ENCODE peak calls at places on chromosomes 12 and 14, in ten cellular contexts. J is PC-3; O is IMR-90; P is CD8-positive, alpha-beta memory T cell; N is fibroblast of lung; F is body of pancreas; K is neural progenitor cell; V is neuronal stem cell; D is Karpas-422; H is thoracic aorta. M is an unnamed sample. For H3K9me3, the result is how much of the 10 kb centered on the place peaks cover.

GRCh38 chr12:121144416-121144914 is 11.8 kb downstream of the P2RX7 start:
- DNase-seq in J (peak), O (peak), P (no peak), N (peak), F (peak), K (no peak), V (no peak), D (peak), H (no peak), M (no peak)

GRCh38 chr14:76464856-76465255 is 88.9 kb downstream of the ESRRB start:
- DNase-seq in J (no peak), O (no peak), P (no peak), N (no peak), F (no peak), K (peak), V (no peak), D (no peak), H (no peak), M (peak)

GRCh38 chr14:69592923-69593677 is 18.3 kb upstream of the SUSD6 start:
- DNase-seq in J (no peak), O (peak), P (no peak), N (peak), F (no peak), K (peak), V (no peak), D (no peak), H (no peak), M (no peak)

GRCh38 chr14:59585891-59586554 is 9.4 kb upstream of the CCDC175 start:
- DNase-seq in J (peak), O (peak), P (no peak), N (peak), F (no peak), K (no peak), V (no peak), D (no peak), H (no peak), M (peak)

GRCh38 chr12:12474471-12474928 is 88.2 kb downstream of the DUSP16 start:
- DNase-seq in J (no peak), O (no peak), P (no peak), N (no peak), F (no peak), K (no peak), V (no peak), D (no peak), H (no peak), M (no peak)

GRCh38 chr12:40158592-40159111 is 52.8 kb upstream of the SLC2A13 start:
- DNase-seq in J (no peak), O (no peak), P (no peak), N (no peak), F (peak), K (no peak), V (no peak), D (no peak), H (no peak), M (no peak)

GRCh38 chr14:96176275-96176674 is 28.4 kb upstream of the BDKRB2 start:
- DNase-seq in J (no peak), O (peak), P (no peak), N (no peak), F (no peak), K (no peak), V (no peak), D (no peak), H (no peak), M (peak)

GRCh38 chr12:105671720-105672119 is 341.2 kb downstream of the C12orf75 start:
- DNase-seq in J (no peak), O (peak), P (no peak), N (peak), F (no peak), K (no peak), V (no peak), D (no peak), H (no peak), M (no peak)

GRCh38 chr14:61837336-61838229 is 75.4 kb downstream of the SNAPC1 start:
- DNase-seq in J (peak), O (peak), P (peak), N (peak), F (peak), K (peak), V (peak), D (peak), H (peak), M (peak)

GRCh38 chr12:74449872-74450271 is 87.8 kb upstream of the ATXN7L3B start:
- DNase-seq in J (peak), O (peak), P (no peak), N (peak), F (no peak), K (no peak), V (no peak), D (no peak), H (no peak), M (no peak)

GRCh38 chr14:73255693-73256225 is 18.5 kb downstream of the PAPLN start:
- DNase-seq in J (no peak), O (no peak), P (no peak), N (no peak), F (no peak), K (no peak), V (no peak), D (no peak), H (no peak), M (peak)

GRCh38 chr12:12333980-12334709 is 15.9 kb downstream of the MANSC1 start:
- DNase-seq in J (peak), O (peak), P (peak), N (peak), F (peak), K (peak), V (no peak), D (peak), H (no peak), M (peak)

GRCh38 chr12:29032431-29032830 is 116.6 kb upstream of the FAR2 start:
- DNase-seq in J (no peak), O (no peak), P (no peak), N (no peak), F (no peak), K (no peak), V (no peak), D (no peak), H (no peak), M (no peak)

GRCh38 chr14:75163677-75164076 is 12.7 kb downstream of the TMED10 start:
- DNase-seq in J (no peak), O (no peak), P (no peak), N (no peak), F (no peak), K (no peak), V (no peak), D (no peak), H (no peak), M (no peak)

GRCh38 chr12:95548056-95548538 is 3.2 kb downstream of the USP44 start:
- DNase-seq in J (no peak), O (no peak), P (peak), N (no peak), F (peak), K (peak), V (peak), D (no peak), H (no peak), M (peak)

GRCh38 chr14:83478741-83479140 is 1945.1 kb upstream of the SEL1L start:
- DNase-seq in J (no peak), O (peak), P (no peak), N (peak), F (no peak), K (no peak), V (no peak), D (no peak), H (no peak), M (no peak)

GRCh38 chr14:34465069-34465859 is 3.2 kb upstream of the SPTSSA start:
- DNase-seq in J (peak), O (peak), P (no peak), N (peak), F (no peak), K (peak), V (no peak), D (no peak), H (no peak), M (no peak)

GRCh38 chr12:122226366-122227222 is 742 bp upstream of the DIABLO start:
- DNase-seq in J (no peak), O (no peak), P (peak), N (no peak), F (no peak), K (no peak), V (no peak), D (no peak), H (no peak), M (no peak)
- H3K4me3 ChIP-seq in J (peak), O (peak), P (peak), N (peak), F (no peak), K (peak), V (peak), D (peak), H (peak), M (peak)

GRCh38 chr12:112191201-112191600 is 65.8 kb downstream of the TRAFD1 start:
- DNase-seq in J (no peak), O (no peak), P (no peak), N (no peak), F (no peak), K (no peak), V (no peak), D (no peak), H (no peak), M (no peak)
- H3K27ac ChIP-seq in J (no peak), O (peak), P (no peak), N (no peak), F (no peak), K (no peak), V (no peak), D (no peak), H (no peak), M (no peak)

GRCh38 chr12:32049956-32050355 is 56.7 kb upstream of the BICD1 start:
- DNase-seq in J (no peak), O (peak), P (no peak), N (no peak), F (no peak), K (no peak), V (no peak), D (no peak), H (no peak), M (no peak)

GRCh38 chr12:32043928-32044549 is 62.6 kb upstream of the BICD1 start:
- DNase-seq in J (no peak), O (no peak), P (no peak), N (no peak), F (no peak), K (no peak), V (no peak), D (no peak), H (no peak), M (no peak)

GRCh38 chr12:32047357-32047828 is 59.3 kb upstream of the BICD1 start:
- DNase-seq in J (no peak), O (no peak), P (no peak), N (no peak), F (no peak), K (no peak), V (no peak), D (no peak), H (no peak), M (no peak)

GRCh38 chr12:32048791-32049190 is 57.9 kb upstream of the BICD1 start:
- DNase-seq in J (no peak), O (no peak), P (no peak), N (no peak), F (no peak), K (no peak), V (no peak), D (no peak), H (no peak), M (no peak)

DNA sequence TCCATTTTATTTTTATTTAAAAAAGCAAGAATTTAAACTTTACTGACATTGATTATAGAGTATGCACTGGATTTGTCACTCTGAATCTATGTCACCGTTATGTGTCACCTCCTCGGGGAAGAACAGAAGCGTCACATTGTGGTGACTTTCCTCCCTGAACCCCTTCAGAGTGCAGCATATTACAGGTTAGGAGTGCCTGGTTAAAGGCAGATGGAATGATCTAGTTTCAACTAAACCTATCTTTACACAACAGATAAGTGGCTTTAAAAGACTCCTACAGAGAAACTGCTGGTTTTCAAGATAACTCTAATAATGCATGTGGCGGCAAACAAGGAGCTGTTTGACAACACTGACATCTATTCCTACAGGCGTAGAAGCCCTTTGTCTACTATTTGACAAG is 58.8 kb upstream of the BICD1 start:
- DNase-seq in J (no peak), O (no peak), P (no peak), N (no peak), F (no peak), K (no peak), V (no peak), D (no peak), H (no peak), M (no peak)
- H3K9me3 ChIP-seq in J (under half), O (under half), P (under half), N (under half), F (under half), K (under half), V (under half), D (under half), H (under half), M (under half)

DNA sequence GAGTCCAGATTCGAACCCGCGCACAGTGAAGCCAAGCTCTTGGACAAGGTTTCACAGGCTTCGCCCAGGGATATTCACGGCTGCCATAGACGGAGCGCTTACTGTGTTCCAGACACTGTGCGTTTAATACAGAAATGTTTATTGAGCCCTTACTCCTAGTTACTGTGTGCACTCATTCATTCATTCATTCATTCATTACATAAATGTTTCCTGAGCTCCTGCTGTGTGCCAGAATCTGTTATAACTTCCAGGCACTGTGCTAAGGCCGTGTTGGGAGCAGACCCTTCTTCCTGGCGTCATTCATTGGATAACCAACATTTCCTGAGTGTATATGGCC is 734 bp upstream of the MED13L start:
- DNase-seq in J (no peak), O (no peak), P (no peak), N (no peak), F (no peak), K (no peak), V (no peak), D (no peak), H (no peak), M (no peak)
- H3K4me3 ChIP-seq in J (peak), O (peak), P (peak), N (peak), F (no peak), K (peak), V (peak), D (peak), H (peak), M (peak)

GRCh38 chr12:54011665-54012532 is 3.1 kb downstream of the HOXC8 start:
- DNase-seq in J (no peak), O (no peak), P (no peak), N (no peak), F (no peak), K (no peak), V (no peak), D (no peak), H (no peak), M (no peak)

GRCh38 chr12:54010972-54011664 is 2.3 kb downstream of the HOXC8 start:
- DNase-seq in J (no peak), O (no peak), P (no peak), N (no peak), F (no peak), K (no peak), V (no peak), D (no peak), H (no peak), M (no peak)

GRCh38 chr12:54009171-54010052 is 627 bp downstream of the HOXC8 start:
- DNase-seq in J (peak), O (no peak), P (no peak), N (no peak), F (no peak), K (no peak), V (no peak), D (no peak), H (no peak), M (peak)

GRCh38 chr12:54008260-54008552 is 579 bp upstream of the HOXC8 start:
- DNase-seq in J (no peak), O (no peak), P (no peak), N (no peak), F (no peak), K (no peak), V (no peak), D (no peak), H (no peak), M (no peak)

DNA sequence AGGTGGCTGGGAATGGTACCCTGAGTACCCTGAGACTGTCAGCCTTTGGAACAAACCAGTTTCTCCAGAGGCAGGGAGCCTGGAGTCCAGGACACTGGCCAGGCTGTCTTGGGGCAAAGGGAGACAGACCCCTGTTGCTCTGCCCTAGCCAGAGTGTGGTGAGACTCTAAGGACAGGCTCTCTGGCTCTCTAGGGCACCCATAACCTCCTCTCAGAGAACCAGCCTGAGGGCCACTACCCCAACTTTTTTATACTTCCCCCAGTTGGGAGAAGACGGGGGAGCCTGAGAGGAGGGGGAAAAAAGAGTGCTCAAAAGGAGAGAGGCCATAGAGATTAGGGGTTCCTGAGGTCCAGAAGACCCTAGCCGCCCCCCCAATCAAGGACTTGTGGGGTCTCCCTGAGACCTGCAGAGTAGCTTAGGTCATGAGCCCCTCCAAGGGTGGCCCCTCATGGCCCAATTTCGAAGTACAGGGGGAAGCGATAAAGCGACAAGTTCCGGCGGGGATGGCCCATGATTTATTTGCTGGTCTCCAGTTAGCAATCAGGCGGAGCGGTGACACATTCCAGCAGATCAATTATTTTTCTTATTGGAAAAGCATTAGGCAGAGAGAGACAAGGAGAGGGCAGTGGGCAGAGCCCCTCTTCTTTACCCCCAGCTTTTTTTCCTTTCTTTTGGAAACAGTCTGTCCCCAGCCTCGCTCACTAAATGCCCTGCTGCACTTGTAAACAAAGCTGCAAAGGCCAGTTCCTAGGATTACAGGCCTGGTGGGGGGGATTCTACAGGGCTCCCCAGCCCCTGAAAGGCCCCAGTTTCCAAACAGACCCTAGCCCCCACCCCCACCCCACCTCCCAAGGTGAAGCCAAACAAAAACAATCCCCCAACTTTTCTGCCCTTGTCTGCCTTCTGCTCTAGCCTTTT is 1.5 kb downstream of the HOXC8 start:
- DNase-seq in J (no peak), O (no peak), P (no peak), N (no peak), F (no peak), K (no peak), V (no peak), D (no peak), H (no peak), M (peak)
- H3K27ac ChIP-seq in J (no peak), O (no peak), P (no peak), N (no peak), F (no peak), K (no peak), V (no peak), D (no peak), H (no peak), M (peak)

GRCh38 chr14:29671034-29671433 is 256.6 kb downstream of the PRKD1 start:
- DNase-seq in J (no peak), O (peak), P (no peak), N (peak), F (no peak), K (no peak), V (no peak), D (no peak), H (no peak), M (no peak)
- H3K9me3 ChIP-seq in J (under half), O (under half), P (under half), N (under half), F (under half), K (under half), V (under half), D (under half), H (under half), M (under half)

DNA sequence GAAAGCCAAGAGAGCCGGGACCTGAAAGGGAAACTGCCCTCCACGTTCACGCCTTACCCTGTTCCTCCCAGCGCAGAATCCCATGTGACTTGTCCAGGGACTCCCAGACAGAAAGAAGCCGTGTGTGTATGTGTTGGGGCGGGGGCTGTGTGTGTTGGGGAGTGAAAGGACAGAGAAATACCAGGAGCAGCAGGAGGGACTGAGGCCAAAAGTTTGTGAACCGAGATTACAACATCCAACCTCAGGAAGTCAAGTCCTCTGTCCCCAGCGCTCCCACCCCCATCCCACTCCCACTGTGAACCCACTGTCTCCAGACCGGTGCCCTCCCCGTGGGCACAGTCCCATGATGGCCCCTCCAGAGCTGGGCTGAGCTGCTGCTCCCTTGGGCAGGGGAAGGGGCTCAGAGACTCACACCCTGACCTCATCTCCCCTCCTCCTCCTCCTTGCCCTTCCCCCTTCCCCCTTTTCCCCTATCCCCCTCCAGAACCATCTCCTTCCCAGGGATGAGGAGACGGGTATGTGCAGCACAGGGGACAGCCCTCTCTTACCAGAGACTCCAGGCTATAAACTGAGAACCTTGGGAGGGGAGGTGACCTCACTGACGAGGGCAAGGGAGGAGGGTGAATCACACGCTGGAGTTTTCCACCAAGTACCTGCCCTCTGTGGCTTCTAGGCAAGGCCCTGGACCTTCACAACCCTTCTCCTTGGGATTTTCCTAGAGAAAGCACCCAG is at the start of gene SLC6A12:
- DNase-seq in J (no peak), O (no peak), P (no peak), N (no peak), F (no peak), K (peak), V (no peak), D (no peak), H (no peak), M (peak)
- H3K4me3 ChIP-seq in J (peak), O (no peak), P (no peak), N (no peak), F (no peak), K (no peak), V (no peak), D (no peak), H (peak), M (no peak)